ENCODE peak calls at places on chromosomes 16 and 17, in five cellular contexts. R is small intestine; S is esophagus squamous epithelium; N is naive thymus-derived CD4-positive, alpha-beta T cell; U is PC-3. E is an unnamed sample.

GRCh38 chr16:71845639-71846431 is at the start of gene ATXN1L:
- DNase-seq in R (peak; percentile 92), S (peak; percentile 60), N (peak; percentile 95), U (peak; percentile 88), E (peak; percentile 92)

GRCh38 chr17:59165933-59166342 is 10.4 kb downstream of the PRR11 start:
- DNase-seq in R (peak; percentile 69), S (no peak), N (peak; percentile 34), U (peak; percentile 77), E (no peak)

GRCh38 chr17:19943026-19943425 is 34.6 kb downstream of the AKAP10 start:
- DNase-seq in R (no peak), S (no peak), N (no peak), U (no peak), E (no peak)

GRCh38 chr16:49706620-49707355 is 149.1 kb downstream of the ZNF423 start:
- DNase-seq in R (no peak), S (no peak), N (no peak), U (no peak), E (no peak)

GRCh38 chr16:50021509-50021908 is 3.5 kb upstream of the CNEP1R1 start:
- DNase-seq in R (no peak), S (no peak), N (no peak), U (no peak), E (no peak)

GRCh38 chr16:84444476-84444875 is 60.0 kb downstream of the MEAK7 start:
- DNase-seq in R (no peak), S (no peak), N (no peak), U (no peak), E (no peak)

GRCh38 chr16:75109732-75110243 is 6.8 kb downstream of the LDHD start:
- DNase-seq in R (peak; percentile 78), S (no peak), N (no peak), U (peak; percentile 41), E (peak; percentile 75)

GRCh38 chr17:34895388-34895787 is 65.9 kb downstream of the CCT6B start:
- DNase-seq in R (no peak), S (no peak), N (no peak), U (no peak), E (no peak)

GRCh38 chr17:41717408-41718286 is 5.5 kb downstream of the GAST start:
- DNase-seq in R (no peak), S (no peak), N (no peak), U (peak; percentile 57), E (no peak)

GRCh38 chr17:29603109-29603674 is 10.3 kb downstream of the ANKRD13B start:
- DNase-seq in R (no peak), S (no peak), N (no peak), U (no peak), E (no peak)

GRCh38 chr17:77254961-77255741 is 114.4 kb downstream of the SEC14L1 start:
- DNase-seq in R (no peak), S (no peak), N (no peak), U (peak; percentile 99), E (no peak)

GRCh38 chr17:72587773-72588511 is 467.1 kb downstream of the SOX9 start:
- DNase-seq in R (peak; percentile 62), S (no peak), N (no peak), U (peak; percentile 78), E (peak; percentile 59)

GRCh38 chr17:50311112-50311460 is 34.8 kb upstream of the XYLT2 start:
- DNase-seq in R (no peak), S (no peak), N (no peak), U (no peak), E (no peak)

GRCh38 chr16:66382171-66382965 is 15.9 kb downstream of the CDH5 start:
- DNase-seq in R (no peak), S (no peak), N (no peak), U (peak; percentile 85), E (no peak)

GRCh38 chr17:7930841-7931631 is 710 bp downstream of the TRAPPC1 start:
- DNase-seq in R (peak; percentile 5), S (no peak), N (no peak), U (no peak), E (no peak)

GRCh38 chr17:67575325-67575724 is 142.4 kb upstream of the NOL11 start:
- DNase-seq in R (peak; percentile 69), S (no peak), N (no peak), U (no peak), E (no peak)

GRCh38 chr17:31586946-31587345 is 195.5 kb downstream of the RAB11FIP4 start:
- DNase-seq in R (no peak), S (no peak), N (no peak), U (no peak), E (no peak)

GRCh38 chr17:45310380-45311324 is 6.2 kb downstream of the MAP3K14 start:
- DNase-seq in R (peak; percentile 97), S (no peak), N (no peak), U (peak; percentile 22), E (peak; percentile 88)

GRCh38 chr16:66028505-66029216 is 337.8 kb upstream of the CDH5 start:
- DNase-seq in R (no peak), S (no peak), N (no peak), U (peak; percentile 51), E (no peak)

GRCh38 chr17:42221886-42222745 is 27.8 kb upstream of the GHDC start:
- DNase-seq in R (peak; percentile 47), S (peak; percentile 17), N (peak; percentile 76), U (no peak), E (no peak)

GRCh38 chr17:74130276-74130675 is 73.2 kb upstream of the RPL38 start:
- DNase-seq in R (no peak), S (no peak), N (no peak), U (no peak), E (no peak)

GRCh38 chr17:40327735-40328385 is 18.9 kb downstream of the RARA start:
- DNase-seq in R (no peak), S (no peak), N (no peak), U (no peak), E (peak; percentile 42)

GRCh38 chr16:77499373-77500285 is 64.8 kb upstream of the ADAMTS18 start:
- DNase-seq in R (no peak), S (no peak), N (no peak), U (peak; percentile 42), E (no peak)

GRCh38 chr16:28623172-28623711 is 13.4 kb upstream of the SULT1A1 start:
- DNase-seq in R (peak; percentile 70), S (no peak), N (peak; percentile 70), U (peak; percentile 67), E (peak; percentile 80)

GRCh38 chr16:2814757-2815298 is 2.2 kb upstream of the PRSS21 start:
- DNase-seq in R (no peak), S (no peak), N (no peak), U (no peak), E (no peak)

GRCh38 chr17:38970128-38970527 is 2.9 kb upstream of the FBXO47 start:
- DNase-seq in R (no peak), S (no peak), N (no peak), U (no peak), E (no peak)

GRCh38 chr17:16491703-16492612 is at the start of gene LRRC75A:
- DNase-seq in R (peak; percentile 60), S (no peak), N (peak; percentile 48), U (peak; percentile 45), E (peak; percentile 57)

GRCh38 chr16:16019488-16019887 is 70.1 kb downstream of the ABCC1 start:
- DNase-seq in R (no peak), S (no peak), N (no peak), U (peak; percentile 80), E (no peak)

GRCh38 chr16:8832383-8833100 is 34.9 kb downstream of the PMM2 start:
- DNase-seq in R (no peak), S (no peak), N (no peak), U (no peak), E (no peak)

DNA sequence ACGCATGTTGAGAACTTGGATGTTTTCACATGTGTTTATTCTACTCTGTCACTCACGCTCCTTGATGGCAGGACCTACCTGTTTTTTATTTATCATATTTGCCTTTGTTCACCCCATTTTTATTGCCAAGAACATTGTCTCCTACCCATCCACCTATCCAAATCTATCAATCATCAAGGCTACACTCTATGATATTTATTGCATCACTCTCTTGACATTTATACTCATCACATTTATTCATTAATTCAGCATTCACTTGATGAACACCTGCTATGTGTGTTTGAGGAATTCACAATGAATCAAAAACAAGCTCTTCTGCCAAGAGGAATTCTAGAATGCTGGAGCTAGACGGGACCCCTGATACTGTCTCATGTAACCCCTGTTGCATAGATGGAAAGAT is 94.5 kb upstream of the ZNF469 start:
- DNase-seq in R (no peak), S (no peak), N (no peak), U (no peak), E (no peak)
- H3K27me3 ChIP-seq in R (peaks cover 1% of the 10 kb centered on the region), S (no peaks in the 10 kb centered on the region), N (no peaks in the 10 kb centered on the region), U (no peaks in the 10 kb centered on the region), E (no peaks in the 10 kb centered on the region)

GRCh38 chr16:31577411-31577810 is 49.7 kb downstream of the AHSP start:
- DNase-seq in R (no peak), S (no peak), N (no peak), U (no peak), E (no peak)
- H3K9me3 ChIP-seq in R (peaks cover 2% of the 10 kb centered on the region), S (peaks cover 32% of the 10 kb centered on the region), N (peaks cover 20% of the 10 kb centered on the region), U (no peaks in the 10 kb centered on the region), E (no peaks in the 10 kb centered on the region)

DNA sequence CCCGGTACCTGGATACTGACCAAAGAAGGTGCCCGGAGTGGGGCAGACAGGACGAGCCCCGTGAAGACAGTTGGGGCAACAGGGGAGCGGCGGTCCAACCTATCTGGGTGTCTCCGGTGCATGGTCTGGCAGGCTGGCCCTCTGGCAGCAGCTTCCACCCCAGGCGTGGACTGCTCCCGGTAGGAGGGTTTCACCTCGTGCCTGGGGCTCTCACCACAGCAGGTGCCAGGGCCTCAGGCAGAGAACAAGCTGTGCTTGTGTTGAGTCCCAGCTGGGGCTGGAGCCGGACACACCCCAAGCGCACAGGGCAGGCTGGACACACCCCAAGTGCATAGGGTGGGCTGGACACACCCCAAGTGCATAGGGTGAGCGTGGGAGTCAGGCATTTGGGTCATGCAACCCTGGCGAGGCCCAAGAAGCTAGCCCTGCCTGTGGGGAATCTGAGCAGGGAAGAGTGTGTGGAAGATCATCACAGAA is 1.5 kb upstream of the FBXL16 start:
- DNase-seq in R (no peak), S (no peak), N (no peak), U (no peak), E (no peak)
- H3K27me3 ChIP-seq in R (peaks cover 58% of the 10 kb centered on the region), S (peaks cover 44% of the 10 kb centered on the region), N (peaks cover 21% of the 10 kb centered on the region), U (peaks cover 33% of the 10 kb centered on the region), E (peaks cover 70% of the 10 kb centered on the region)

GRCh38 chr17:83067718-83068261 is 11.6 kb upstream of the METRNL start:
- DNase-seq in R (no peak), S (no peak), N (no peak), U (peak; percentile 39), E (no peak)
- H3K9me3 ChIP-seq in R (no peaks in the 10 kb centered on the region), S (no peaks in the 10 kb centered on the region), N (no peaks in the 10 kb centered on the region), U (no peaks in the 10 kb centered on the region), E (no peaks in the 10 kb centered on the region)

DNA sequence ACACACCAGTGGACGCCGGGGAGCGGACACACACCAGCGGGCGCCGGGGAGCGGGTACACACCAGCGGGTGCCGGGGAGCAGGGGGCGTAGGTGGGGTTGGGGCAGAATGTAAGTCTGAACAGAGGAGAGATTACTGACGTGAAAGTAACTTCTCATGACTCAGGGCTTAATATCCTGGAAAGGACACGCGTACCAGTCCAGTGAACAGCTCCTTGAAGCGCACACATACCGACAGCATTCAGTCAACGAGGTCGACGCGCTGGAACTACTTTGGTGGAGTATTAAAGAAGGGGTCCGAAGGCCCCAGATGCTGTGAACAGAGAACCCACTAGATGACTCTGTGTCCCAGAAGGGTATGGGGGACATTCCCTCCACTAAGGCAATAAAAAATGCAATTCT is 129.6 kb downstream of the ENGASE start:
- DNase-seq in R (no peak), S (no peak), N (no peak), U (no peak), E (no peak)
- H3K27me3 ChIP-seq in R (peaks cover 13% of the 10 kb centered on the region), S (no peaks in the 10 kb centered on the region), N (no peaks in the 10 kb centered on the region), U (peaks cover 88% of the 10 kb centered on the region), E (no peaks in the 10 kb centered on the region)

GRCh38 chr16:34758835-34759234 is 1299.4 kb downstream of the TP53TG3F start:
- DNase-seq in R (no peak), S (no peak), N (no peak), U (no peak), E (no peak)
- H3K9me3 ChIP-seq in R (no peaks in the 10 kb centered on the region), S (peaks cover 92% of the 10 kb centered on the region), N (peaks cover 30% of the 10 kb centered on the region), U (peaks cover 25% of the 10 kb centered on the region), E (no peaks in the 10 kb centered on the region)

E was measured in colonic mucosa.